ENCODE peak calls at places on chromosomes 1 and 21, in five cellular contexts. R is fibroblast of lung, D is fibroblast of villous mesenchyme, N is left ventricle myocardium inferior, A is foreskin fibroblast. M is an unnamed sample.

GRCh38 chr1:29501227-29501976 is 265.1 kb downstream of the PTPRU start:
- DNase-seq in R (no peak), D (no peak), N (no peak), A (no peak), M (no peak)

GRCh38 chr1:65949230-65949626 is 156.5 kb downstream of the PDE4B start:
- DNase-seq in R (peak; percentile 90), D (peak; percentile 83), N (no peak), A (peak; percentile 38), M (peak; percentile 11)

GRCh38 chr1:179087665-179088064 is 5.8 kb downstream of the TOR3A start:
- DNase-seq in R (no peak), D (no peak), N (no peak), A (peak; percentile 28), M (no peak)

GRCh38 chr1:116940809-116941640 is 31.3 kb downstream of the PTGFRN start:
- DNase-seq in R (no peak), D (no peak), N (no peak), A (no peak), M (no peak)

GRCh38 chr1:62391369-62391971 is 45.4 kb upstream of the USP1 start:
- DNase-seq in R (peak; percentile 17), D (peak; percentile 24), N (no peak), A (no peak), M (no peak)

GRCh38 chr21:35664683-35665082 is 395.6 kb downstream of the SETD4 start:
- DNase-seq in R (no peak), D (no peak), N (no peak), A (no peak), M (no peak)

GRCh38 chr1:37481289-37482003 is 7.1 kb downstream of the ZC3H12A start:
- DNase-seq in R (no peak), D (no peak), N (no peak), A (no peak), M (no peak)

GRCh38 chr21:46098303-46099141 is 610 bp downstream of the COL6A2 start:
- DNase-seq in R (no peak), D (peak; percentile 32), N (peak; percentile 34), A (no peak), M (no peak)

GRCh38 chr1:167681024-167681423 is 40.8 kb upstream of the MPZL1 start:
- DNase-seq in R (no peak), D (no peak), N (no peak), A (no peak), M (no peak)

GRCh38 chr1:29634324-29635072 is 398.2 kb downstream of the PTPRU start:
- DNase-seq in R (no peak), D (no peak), N (no peak), A (no peak), M (no peak)

GRCh38 chr1:224726783-224727182 is 110.7 kb downstream of the CNIH3 start:
- DNase-seq in R (peak; percentile 97), D (peak; percentile 95), N (no peak), A (peak; percentile 87), M (peak; percentile 88)

GRCh38 chr1:30697977-30698376 is 25.4 kb downstream of the MATN1 start:
- DNase-seq in R (peak; percentile 8), D (peak; percentile 6), N (no peak), A (no peak), M (no peak)

GRCh38 chr1:105260018-105260417 is 1510.3 kb downstream of the AMY1C start:
- DNase-seq in R (no peak), D (no peak), N (no peak), A (no peak), M (no peak)

GRCh38 chr1:158933621-158934020 is 2.3 kb downstream of the PYHIN1 start:
- DNase-seq in R (no peak), D (no peak), N (no peak), A (no peak), M (no peak)

GRCh38 chr1:1599030-1599916 is 662 bp downstream of the FNDC10 start:
- DNase-seq in R (no peak), D (no peak), N (no peak), A (no peak), M (no peak)

GRCh38 chr1:1197551-1198422 is 8.6 kb downstream of the TNFRSF18 start:
- DNase-seq in R (no peak), D (no peak), N (no peak), A (no peak), M (no peak)

GRCh38 chr1:234297668-234298067 is 75.6 kb upstream of the COA6 start:
- DNase-seq in R (no peak), D (no peak), N (no peak), A (no peak), M (no peak)

GRCh38 chr1:8136766-8137165 is 110.7 kb upstream of the ERRFI1 start:
- DNase-seq in R (no peak), D (peak; percentile 78), N (no peak), A (no peak), M (no peak)

GRCh38 chr1:87953732-87954344 is 625.2 kb downstream of the LMO4 start:
- DNase-seq in R (peak; percentile 85), D (peak; percentile 84), N (peak; percentile 38), A (peak; percentile 56), M (peak; percentile 28)

GRCh38 chr21:45409466-45410150 is 4.6 kb downstream of the COL18A1 start:
- DNase-seq in R (no peak), D (no peak), N (peak; percentile 67), A (no peak), M (no peak)

GRCh38 chr1:18955442-18956188 is 861 bp downstream of the IFFO2 start:
- DNase-seq in R (no peak), D (no peak), N (no peak), A (no peak), M (no peak)

GRCh38 chr1:182629674-182630073 is 25.5 kb upstream of the RGS16 start:
- DNase-seq in R (no peak), D (no peak), N (no peak), A (no peak), M (no peak)

GRCh38 chr1:205976708-205977107 is 26.5 kb downstream of the RAB7B start:
- DNase-seq in R (peak; percentile 13), D (peak; percentile 32), N (peak; percentile 77), A (no peak), M (no peak)

GRCh38 chr1:54952950-54953718 is 27.3 kb upstream of the TMEM61 start:
- DNase-seq in R (no peak), D (peak; percentile 44), N (no peak), A (no peak), M (no peak)

GRCh38 chr1:63960326-63960725 is 186.5 kb downstream of the ROR1 start:
- DNase-seq in R (peak; percentile 42), D (peak; percentile 56), N (no peak), A (peak; percentile 35), M (no peak)

GRCh38 chr1:153804112-153804511 is 28.9 kb downstream of the SLC27A3 start:
- DNase-seq in R (no peak), D (no peak), N (no peak), A (no peak), M (no peak)

GRCh38 chr1:192866224-192866868 is 57.5 kb downstream of the RGS2 start:
- DNase-seq in R (no peak), D (no peak), N (no peak), A (no peak), M (no peak)

GRCh38 chr1:50644447-50645105 is 221.3 kb upstream of the DMRTA2 start:
- DNase-seq in R (peak; percentile 21), D (peak; percentile 74), N (no peak), A (no peak), M (no peak)

GRCh38 chr1:108046021-108046420 is 81.0 kb upstream of the VAV3 start:
- DNase-seq in R (no peak), D (no peak), N (no peak), A (no peak), M (no peak)

GRCh38 chr1:12511516-12512468 is 106.2 kb downstream of the DHRS3 start:
- DNase-seq in R (no peak), D (peak; percentile 77), N (no peak), A (no peak), M (no peak)

GRCh38 chr1:77975386-77975785 is 3.5 kb downstream of the FUBP1 start:
- DNase-seq in R (no peak), D (peak; percentile 32), N (no peak), A (no peak), M (no peak)

GRCh38 chr1:225977937-225978748 is 21.0 kb downstream of the SDE2 start:
- DNase-seq in R (no peak), D (no peak), N (no peak), A (no peak), M (no peak)
- TF ChIP-seq CTCF in R (no peak), D (no peak), N (no peak), A (no peak), M (no peak)

GRCh38 chr1:198254521-198254920 is 97.7 kb downstream of the NEK7 start:
- DNase-seq in R (peak; percentile 33), D (no peak), N (no peak), A (no peak), M (no peak)
- TF ChIP-seq CTCF in R (no peak), D (peak; percentile 25), N (peak; percentile 24), A (no peak), M (no peak)

GRCh38 chr1:229557913-229558414 is 543 bp downstream of the ABCB10 start:
- DNase-seq in R (peak; percentile 20), D (peak; percentile 31), N (peak; percentile 46), A (peak; percentile 23), M (no peak)
- TF ChIP-seq CTCF in R (no peak), D (peak; percentile 12), N (no peak), A (no peak), M (no peak)

GRCh38 chr1:41033272-41033671 is 11.7 kb upstream of the SLFNL1 start:
- DNase-seq in R (no peak), D (no peak), N (no peak), A (no peak), M (no peak)

GRCh38 chr1:41032147-41032546 is 10.6 kb upstream of the SLFNL1 start:
- DNase-seq in R (no peak), D (no peak), N (no peak), A (no peak), M (no peak)

GRCh38 chr1:41037116-41037903 is 15.8 kb upstream of the SLFNL1 start:
- DNase-seq in R (no peak), D (no peak), N (no peak), A (no peak), M (no peak)

GRCh38 chr1:41041866-41042265 is 20.3 kb upstream of the SLFNL1 start:
- DNase-seq in R (no peak), D (peak; percentile 28), N (no peak), A (peak; percentile 29), M (no peak)

GRCh38 chr1:41038110-41038509 is 16.6 kb upstream of the SLFNL1 start:
- DNase-seq in R (peak; percentile 22), D (no peak), N (no peak), A (no peak), M (no peak)
- TF ChIP-seq CTCF in R (no peak), D (peak; percentile 15), N (no peak), A (peak; percentile 25), M (peak; percentile 17)

GRCh38 chr21:17462276-17462981 is 50.4 kb upstream of the CXADR start:
- DNase-seq in R (no peak), D (no peak), N (no peak), A (no peak), M (no peak)
- TF ChIP-seq CTCF in R (no peak), D (no peak), N (no peak), A (no peak), M (no peak)